ENCODE peak calls at places on chromosomes 7 and 10, in nine cellular contexts. One of them, this sample, is unnamed.

GRCh38 chr10:60646966-60647796 is 131.1 kb upstream of the CDK1 start:
- DNase-seq in nephron progenitor cell: peak; percentile 33
- DNase-seq in lung: no peak
- DNase-seq in MCF 10A: peak; percentile 76
- DNase-seq in GM13976: peak; percentile 23
- DNase-seq in pancreas: peak; percentile 9
- DNase-seq in HFF-Myc: peak; percentile 58
- DNase-seq in PC-9: no peak
- DNase-seq in mammary epithelial cell: peak; percentile 31
- DNase-seq in this sample: peak; percentile 19

GRCh38 chr10:67549390-67549789 is 146.6 kb downstream of the CTNNA3 start:
- DNase-seq in pancreas: no peak
- DNase-seq in MCF 10A: no peak
- DNase-seq in GM13976: no peak
- DNase-seq in nephron progenitor cell: no peak
- DNase-seq in HFF-Myc: no peak
- DNase-seq in mammary epithelial cell: no peak
- DNase-seq in lung: no peak
- DNase-seq in PC-9: no peak
- DNase-seq in this sample: no peak

GRCh38 chr10:79242620-79243152 is 104.6 kb upstream of the PPIF start:
- DNase-seq in GM13976: peak; percentile 88
- DNase-seq in lung: no peak
- DNase-seq in PC-9: peak; percentile 62
- DNase-seq in pancreas: no peak
- DNase-seq in mammary epithelial cell: peak; percentile 70
- DNase-seq in HFF-Myc: no peak
- DNase-seq in MCF 10A: peak; percentile 66
- DNase-seq in nephron progenitor cell: peak; percentile 81
- DNase-seq in this sample: peak; percentile 46

GRCh38 chr10:22477365-22478287 is 132.3 kb downstream of the SPAG6 start:
- DNase-seq in HFF-Myc: no peak
- DNase-seq in nephron progenitor cell: peak; percentile 53
- DNase-seq in pancreas: no peak
- DNase-seq in PC-9: no peak
- DNase-seq in mammary epithelial cell: no peak
- DNase-seq in lung: no peak
- DNase-seq in GM13976: no peak
- DNase-seq in MCF 10A: no peak
- DNase-seq in this sample: no peak

GRCh38 chr7:17233643-17234397 is 64.6 kb upstream of the AHR start:
- DNase-seq in pancreas: no peak
- DNase-seq in mammary epithelial cell: no peak
- DNase-seq in PC-9: no peak
- DNase-seq in lung: no peak
- DNase-seq in GM13976: no peak
- DNase-seq in nephron progenitor cell: no peak
- DNase-seq in MCF 10A: peak; percentile 3
- DNase-seq in HFF-Myc: no peak
- DNase-seq in this sample: no peak

GRCh38 chr10:96089670-96090462 is 40.2 kb upstream of the ZNF518A start:
- DNase-seq in pancreas: peak; percentile 93
- DNase-seq in lung: peak; percentile 95
- DNase-seq in HFF-Myc: peak; percentile 76
- DNase-seq in GM13976: peak; percentile 91
- DNase-seq in mammary epithelial cell: peak; percentile 93
- DNase-seq in MCF 10A: peak; percentile 89
- DNase-seq in PC-9: peak; percentile 74
- DNase-seq in nephron progenitor cell: no peak
- DNase-seq in this sample: peak; percentile 96

GRCh38 chr7:129684777-129685176 is 73.3 kb downstream of the NRF1 start:
- DNase-seq in lung: no peak
- DNase-seq in MCF 10A: no peak
- DNase-seq in GM13976: no peak
- DNase-seq in pancreas: no peak
- DNase-seq in HFF-Myc: no peak
- DNase-seq in mammary epithelial cell: no peak
- DNase-seq in nephron progenitor cell: no peak
- DNase-seq in PC-9: no peak
- DNase-seq in this sample: no peak

GRCh38 chr7:95126053-95126709 is 198.2 kb downstream of the PON1 start:
- DNase-seq in GM13976: no peak
- DNase-seq in lung: no peak
- DNase-seq in mammary epithelial cell: no peak
- DNase-seq in nephron progenitor cell: no peak
- DNase-seq in pancreas: no peak
- DNase-seq in HFF-Myc: no peak
- DNase-seq in PC-9: no peak
- DNase-seq in MCF 10A: no peak
- DNase-seq in this sample: no peak

GRCh38 chr7:232571-233455 is 40.4 kb downstream of the FAM20C start:
- DNase-seq in lung: no peak
- DNase-seq in mammary epithelial cell: no peak
- DNase-seq in pancreas: no peak
- DNase-seq in PC-9: no peak
- DNase-seq in MCF 10A: peak; percentile 58
- DNase-seq in HFF-Myc: peak; percentile 42
- DNase-seq in nephron progenitor cell: no peak
- DNase-seq in GM13976: no peak
- DNase-seq in this sample: peak; percentile 19

GRCh38 chr7:74094224-74095095 is 10.9 kb downstream of the LIMK1 start:
- DNase-seq in HFF-Myc: peak; percentile 82
- DNase-seq in mammary epithelial cell: peak; percentile 94
- DNase-seq in pancreas: no peak
- DNase-seq in GM13976: peak; percentile 80
- DNase-seq in PC-9: peak; percentile 94
- DNase-seq in MCF 10A: peak; percentile 91
- DNase-seq in nephron progenitor cell: peak; percentile 68
- DNase-seq in lung: peak; percentile 90
- DNase-seq in this sample: peak; percentile 48

GRCh38 chr10:11209810-11210141 is 192.1 kb downstream of the CELF2 start:
- DNase-seq in PC-9: no peak
- DNase-seq in lung: no peak
- DNase-seq in pancreas: peak; percentile 51
- DNase-seq in MCF 10A: no peak
- DNase-seq in mammary epithelial cell: no peak
- DNase-seq in GM13976: peak; percentile 42
- DNase-seq in HFF-Myc: no peak
- DNase-seq in nephron progenitor cell: no peak
- DNase-seq in this sample: no peak

GRCh38 chr7:362416-363096 is 72.6 kb downstream of the FOXL3 start:
- DNase-seq in pancreas: peak; percentile 1
- DNase-seq in HFF-Myc: no peak
- DNase-seq in lung: no peak
- DNase-seq in nephron progenitor cell: peak; percentile 2
- DNase-seq in MCF 10A: no peak
- DNase-seq in GM13976: no peak
- DNase-seq in PC-9: no peak
- DNase-seq in mammary epithelial cell: no peak
- DNase-seq in this sample: no peak

GRCh38 chr7:154409703-154410311 is 357.6 kb downstream of the DPP6 start:
- DNase-seq in HFF-Myc: no peak
- DNase-seq in GM13976: no peak
- DNase-seq in lung: no peak
- DNase-seq in pancreas: no peak
- DNase-seq in MCF 10A: peak; percentile 4
- DNase-seq in nephron progenitor cell: peak; percentile 68
- DNase-seq in mammary epithelial cell: peak; percentile 0
- DNase-seq in PC-9: no peak
- DNase-seq in this sample: no peak

GRCh38 chr7:111735661-111736323 is 173.5 kb upstream of the IMMP2L start:
- DNase-seq in pancreas: peak; percentile 25
- DNase-seq in nephron progenitor cell: peak; percentile 69
- DNase-seq in GM13976: peak; percentile 53
- DNase-seq in lung: no peak
- DNase-seq in mammary epithelial cell: peak; percentile 54
- DNase-seq in PC-9: peak; percentile 56
- DNase-seq in MCF 10A: peak; percentile 79
- DNase-seq in HFF-Myc: peak; percentile 69
- DNase-seq in this sample: no peak

GRCh38 chr10:13885238-13885990 is 298.6 kb downstream of the PRPF18 start:
- DNase-seq in HFF-Myc: no peak
- DNase-seq in mammary epithelial cell: no peak
- DNase-seq in nephron progenitor cell: no peak
- DNase-seq in lung: no peak
- DNase-seq in MCF 10A: no peak
- DNase-seq in pancreas: no peak
- DNase-seq in PC-9: no peak
- DNase-seq in GM13976: no peak
- DNase-seq in this sample: no peak

GRCh38 chr7:44973610-44974401 is 5.0 kb downstream of the MYO1G start:
- DNase-seq in PC-9: no peak
- DNase-seq in mammary epithelial cell: no peak
- DNase-seq in MCF 10A: peak; percentile 67
- DNase-seq in GM13976: no peak
- DNase-seq in nephron progenitor cell: peak; percentile 46
- DNase-seq in HFF-Myc: no peak
- DNase-seq in lung: peak; percentile 47
- DNase-seq in pancreas: peak; percentile 27
- DNase-seq in this sample: no peak

GRCh38 chr7:93016085-93016471 is 101.7 kb downstream of the SAMD9 start:
- DNase-seq in pancreas: no peak
- DNase-seq in nephron progenitor cell: peak; percentile 37
- DNase-seq in lung: no peak
- DNase-seq in HFF-Myc: no peak
- DNase-seq in GM13976: no peak
- DNase-seq in mammary epithelial cell: no peak
- DNase-seq in PC-9: no peak
- DNase-seq in MCF 10A: no peak
- DNase-seq in this sample: no peak

GRCh38 chr10:14889318-14889717 is 10.7 kb downstream of the SUV39H2 start:
- DNase-seq in lung: no peak
- DNase-seq in nephron progenitor cell: no peak
- DNase-seq in mammary epithelial cell: no peak
- DNase-seq in HFF-Myc: no peak
- DNase-seq in pancreas: no peak
- DNase-seq in PC-9: no peak
- DNase-seq in MCF 10A: no peak
- DNase-seq in GM13976: peak; percentile 35
- DNase-seq in this sample: no peak
- TF ChIP-seq CTCF in lung: no peak
- TF ChIP-seq CTCF in nephron progenitor cell: no peak
- TF ChIP-seq CTCF in mammary epithelial cell: no peak
- TF ChIP-seq CTCF in HFF-Myc: peak; percentile 14
- TF ChIP-seq CTCF in pancreas: no peak
- TF ChIP-seq CTCF in PC-9: no peak
- TF ChIP-seq CTCF in MCF 10A: no peak
- TF ChIP-seq CTCF in GM13976: no peak
- TF ChIP-seq CTCF in this sample: no peak

GRCh38 chr10:92740762-92741161 is 51.0 kb downstream of the HHEX start:
- DNase-seq in MCF 10A: no peak
- DNase-seq in PC-9: no peak
- DNase-seq in pancreas: no peak
- DNase-seq in nephron progenitor cell: no peak
- DNase-seq in lung: no peak
- DNase-seq in GM13976: no peak
- DNase-seq in HFF-Myc: no peak
- DNase-seq in mammary epithelial cell: no peak
- DNase-seq in this sample: no peak
- TF ChIP-seq CTCF in MCF 10A: no peak
- TF ChIP-seq CTCF in PC-9: no peak
- TF ChIP-seq CTCF in pancreas: no peak
- TF ChIP-seq CTCF in nephron progenitor cell: no peak
- TF ChIP-seq CTCF in lung: no peak
- TF ChIP-seq CTCF in GM13976: no peak
- TF ChIP-seq CTCF in HFF-Myc: no peak
- TF ChIP-seq CTCF in mammary epithelial cell: no peak
- TF ChIP-seq CTCF in this sample: no peak

GRCh38 chr10:48549236-48549635 is 55.6 kb downstream of the ARHGAP22 start:
- DNase-seq in nephron progenitor cell: no peak
- DNase-seq in MCF 10A: no peak
- DNase-seq in lung: no peak
- DNase-seq in pancreas: no peak
- DNase-seq in PC-9: no peak
- DNase-seq in HFF-Myc: no peak
- DNase-seq in GM13976: no peak
- DNase-seq in mammary epithelial cell: no peak
- DNase-seq in this sample: no peak

GRCh38 chr10:48550071-48550691 is 54.7 kb downstream of the ARHGAP22 start:
- DNase-seq in MCF 10A: no peak
- DNase-seq in GM13976: no peak
- DNase-seq in nephron progenitor cell: no peak
- DNase-seq in PC-9: no peak
- DNase-seq in lung: no peak
- DNase-seq in mammary epithelial cell: no peak
- DNase-seq in pancreas: no peak
- DNase-seq in HFF-Myc: no peak
- DNase-seq in this sample: no peak

GRCh38 chr10:48547061-48547895 is 57.6 kb downstream of the ARHGAP22 start:
- DNase-seq in pancreas: no peak
- DNase-seq in GM13976: no peak
- DNase-seq in lung: no peak
- DNase-seq in HFF-Myc: no peak
- DNase-seq in PC-9: no peak
- DNase-seq in nephron progenitor cell: no peak
- DNase-seq in mammary epithelial cell: no peak
- DNase-seq in MCF 10A: no peak
- DNase-seq in this sample: no peak

GRCh38 chr10:48547981-48548380 is 56.9 kb downstream of the ARHGAP22 start:
- DNase-seq in HFF-Myc: no peak
- DNase-seq in GM13976: no peak
- DNase-seq in nephron progenitor cell: no peak
- DNase-seq in MCF 10A: no peak
- DNase-seq in PC-9: no peak
- DNase-seq in lung: no peak
- DNase-seq in mammary epithelial cell: no peak
- DNase-seq in pancreas: no peak
- DNase-seq in this sample: no peak

DNA sequence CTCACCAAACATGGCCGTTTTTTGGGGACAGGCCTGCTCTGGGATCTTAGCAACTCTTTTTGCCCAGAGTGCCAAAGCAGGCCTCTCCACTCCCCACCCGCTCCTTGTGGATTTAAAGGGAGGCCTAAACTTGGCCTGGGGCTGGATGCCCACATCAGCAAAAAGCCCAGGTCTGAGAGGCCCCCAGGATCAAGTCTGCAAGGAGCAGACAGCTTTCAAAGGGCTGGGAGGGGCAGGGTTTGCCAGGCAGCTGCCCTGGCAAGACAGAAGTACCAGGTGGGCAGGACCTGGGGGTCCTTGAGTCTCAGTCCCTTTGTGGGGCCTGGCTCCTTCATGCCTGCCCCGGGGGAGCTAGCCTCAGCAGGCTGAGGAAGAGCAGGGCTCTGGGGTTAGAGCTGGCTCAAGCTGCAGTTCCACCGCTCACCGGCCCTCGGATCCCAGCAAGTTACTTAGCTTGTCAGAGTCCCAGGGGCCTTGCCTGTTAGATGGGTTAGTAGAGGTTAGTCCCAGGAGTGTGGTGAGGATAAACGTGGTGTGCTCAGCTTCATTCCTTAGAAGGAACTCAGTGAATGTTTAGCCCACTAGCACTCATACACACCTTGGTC is 56.2 kb downstream of the ARHGAP22 start:
- DNase-seq in HFF-Myc: no peak
- DNase-seq in lung: no peak
- DNase-seq in MCF 10A: no peak
- DNase-seq in mammary epithelial cell: no peak
- DNase-seq in pancreas: no peak
- DNase-seq in nephron progenitor cell: no peak
- DNase-seq in PC-9: no peak
- DNase-seq in GM13976: no peak
- DNase-seq in this sample: no peak
- TF ChIP-seq CTCF in HFF-Myc: no peak
- TF ChIP-seq CTCF in lung: no peak
- TF ChIP-seq CTCF in MCF 10A: no peak
- TF ChIP-seq CTCF in mammary epithelial cell: no peak
- TF ChIP-seq CTCF in pancreas: no peak
- TF ChIP-seq CTCF in nephron progenitor cell: no peak
- TF ChIP-seq CTCF in PC-9: no peak
- TF ChIP-seq CTCF in GM13976: no peak
- TF ChIP-seq CTCF in this sample: no peak

GRCh38 chr7:71871446-71871845 is 540.7 kb downstream of the CALN1 start:
- DNase-seq in GM13976: no peak
- DNase-seq in lung: no peak
- DNase-seq in PC-9: no peak
- DNase-seq in nephron progenitor cell: no peak
- DNase-seq in HFF-Myc: no peak
- DNase-seq in pancreas: no peak
- DNase-seq in mammary epithelial cell: no peak
- DNase-seq in MCF 10A: no peak
- DNase-seq in this sample: no peak
- TF ChIP-seq CTCF in GM13976: no peak
- TF ChIP-seq CTCF in lung: no peak
- TF ChIP-seq CTCF in PC-9: peak; percentile 41
- TF ChIP-seq CTCF in nephron progenitor cell: no peak
- TF ChIP-seq CTCF in HFF-Myc: peak; percentile 8
- TF ChIP-seq CTCF in pancreas: no peak
- TF ChIP-seq CTCF in mammary epithelial cell: no peak
- TF ChIP-seq CTCF in MCF 10A: peak; percentile 16
- TF ChIP-seq CTCF in this sample: no peak

This sample was measured in AG09319.